ENCODE peak calls at places on chromosomes 1 and 21, in seven cellular contexts. H, G, A, W, C, T and F are unnamed samples.

GRCh38 chr1:179883739-179884138 is 1.7 kb downstream of the TOR1AIP1 start:
- DNase-seq in W (no peak), T (peak; percentile 17), C (no peak), G (peak; percentile 39), H (no peak), A (no peak), F (peak; percentile 59)

GRCh38 chr1:167601442-167602380 is 28.3 kb upstream of the RCSD1 start:
- DNase-seq in W (peak; percentile 64), C (peak; percentile 13), H (peak; percentile 83), G (peak; percentile 4), T (no peak), A (no peak), F (peak; percentile 32)

GRCh38 chr1:101520302-101520701 is 283.5 kb downstream of the S1PR1 start:
- DNase-seq in G (no peak), C (peak; percentile 45), T (peak; percentile 48), H (no peak), A (no peak), W (no peak), F (peak; percentile 3)

GRCh38 chr1:42311138-42311537 is 23.9 kb downstream of the FOXJ3 start:
- DNase-seq in W (no peak), H (no peak), A (no peak), C (no peak), T (no peak), G (no peak), F (no peak)

GRCh38 chr1:117268926-117269378 is 58.2 kb upstream of the VTCN1 start:
- DNase-seq in T (no peak), H (no peak), A (no peak), C (no peak), G (no peak), W (no peak), F (peak; percentile 62)

GRCh38 chr1:89938171-89939055 is 56.5 kb upstream of the ZNF326 start:
- DNase-seq in C (peak; percentile 58), T (no peak), A (no peak), H (no peak), W (no peak), G (no peak), F (no peak)

GRCh38 chr1:65067491-65068201 is 80.4 kb upstream of the AK4 start:
- DNase-seq in G (peak; percentile 39), C (peak; percentile 75), H (peak; percentile 94), T (peak; percentile 40), A (peak; percentile 83), W (peak; percentile 72), F (peak; percentile 87)

GRCh38 chr1:65442442-65442841 is 22.0 kb downstream of the LEPR start:
- DNase-seq in C (no peak), G (no peak), H (no peak), A (no peak), T (no peak), W (no peak), F (no peak)

GRCh38 chr1:207001492-207002245 is 30.9 kb downstream of the C1orf116 start:
- DNase-seq in G (no peak), T (no peak), C (no peak), A (no peak), H (no peak), W (no peak), F (no peak)

GRCh38 chr1:11316701-11317100 is 43.7 kb downstream of the UBIAD1 start:
- DNase-seq in C (peak; percentile 16), A (no peak), T (no peak), G (no peak), H (no peak), W (no peak), F (peak; percentile 46)

GRCh38 chr1:59340411-59341307 is 43.8 kb downstream of the FGGY start:
- DNase-seq in A (no peak), G (no peak), T (no peak), C (no peak), W (no peak), H (no peak), F (no peak)

GRCh38 chr21:18117116-18117515 is 127.5 kb upstream of the CHODL start:
- DNase-seq in G (no peak), T (no peak), W (no peak), C (no peak), A (no peak), H (no peak), F (no peak)

GRCh38 chr1:107590895-107591622 is 373.9 kb downstream of the VAV3 start:
- DNase-seq in G (no peak), T (no peak), C (no peak), W (no peak), H (no peak), A (no peak), F (no peak)

GRCh38 chr1:114648503-114648902 is 21.3 kb downstream of the DENND2C start:
- DNase-seq in G (no peak), W (no peak), T (no peak), C (no peak), H (no peak), A (no peak), F (peak; percentile 43)

GRCh38 chr1:118204648-118205047 is 19.6 kb upstream of the SPAG17 start:
- DNase-seq in A (no peak), H (no peak), G (no peak), C (peak; percentile 42), T (no peak), W (no peak), F (no peak)

GRCh38 chr1:42003433-42003832 is 84.7 kb upstream of the HIVEP3 start:
- DNase-seq in A (no peak), W (no peak), C (no peak), H (no peak), G (no peak), T (no peak), F (no peak)

GRCh38 chr1:71462247-71462646 is 381.4 kb upstream of the ZRANB2 start:
- DNase-seq in C (no peak), G (no peak), T (no peak), H (no peak), W (no peak), A (peak; percentile 80), F (peak; percentile 45)

GRCh38 chr1:220732621-220733020 is 15.5 kb upstream of the MTARC2 start:
- DNase-seq in T (no peak), W (no peak), C (no peak), H (no peak), A (no peak), G (no peak), F (no peak)

GRCh38 chr1:4689271-4689935 is 35.0 kb downstream of the AJAP1 start:
- DNase-seq in W (no peak), C (no peak), G (no peak), A (no peak), H (no peak), T (no peak), F (peak; percentile 60)

GRCh38 chr1:27153549-27153886 is 1.4 kb downstream of the SLC9A1 start:
- DNase-seq in T (no peak), H (no peak), C (no peak), A (no peak), G (no peak), W (no peak), F (no peak)

GRCh38 chr21:36841866-36842265 is 124.6 kb downstream of the HLCS start:
- DNase-seq in C (no peak), W (no peak), G (no peak), A (no peak), T (no peak), H (no peak), F (no peak)

GRCh38 chr1:219123041-219123440 is 50.6 kb upstream of the LYPLAL1 start:
- DNase-seq in C (peak; percentile 32), T (no peak), G (no peak), H (no peak), A (no peak), W (no peak), F (no peak)

GRCh38 chr1:7406641-7407546 is 364.2 kb upstream of the VAMP3 start:
- DNase-seq in H (peak; percentile 67), W (peak; percentile 30), G (no peak), A (no peak), T (no peak), C (no peak), F (peak; percentile 59)

GRCh38 chr21:44872568-44873355 is 728 bp downstream of the PTTG1IP start:
- DNase-seq in W (no peak), A (peak; percentile 36), G (no peak), C (no peak), T (no peak), H (no peak), F (peak; percentile 80)

GRCh38 chr1:226292874-226293552 is 16.0 kb downstream of the LIN9 start:
- DNase-seq in T (no peak), H (no peak), A (no peak), G (no peak), W (no peak), C (no peak), F (no peak)

GRCh38 chr1:212315907-212316306 is 30.7 kb downstream of the PPP2R5A start:
- DNase-seq in W (no peak), T (no peak), A (peak; percentile 10), H (no peak), G (no peak), C (peak; percentile 40), F (peak; percentile 35)

GRCh38 chr1:21706151-21706835 is 37.1 kb upstream of the RAP1GAP start:
- DNase-seq in H (no peak), T (no peak), W (no peak), A (no peak), C (peak; percentile 64), G (no peak), F (peak; percentile 76)

GRCh38 chr1:46816930-46817329 is 18.1 kb downstream of the CYP4B1 start:
- DNase-seq in W (no peak), G (no peak), H (peak; percentile 62), A (no peak), C (no peak), T (no peak), F (peak; percentile 8)

GRCh38 chr1:230424440-230425251 is 1.5 kb downstream of the PGBD5 start:
- DNase-seq in H (no peak), G (no peak), A (peak; percentile 66), T (peak; percentile 6), W (no peak), C (no peak), F (peak; percentile 52)

GRCh38 chr1:109089242-109090015 is 1.1 kb upstream of the TMEM167B start:
- DNase-seq in G (no peak), A (peak; percentile 71), T (peak; percentile 82), C (peak; percentile 74), H (no peak), W (no peak), F (peak; percentile 86)

GRCh38 chr1:1307261-1307907 is 346 bp downstream of the ACAP3 start:
- DNase-seq in H (no peak), C (no peak), W (no peak), T (no peak), G (no peak), A (peak; percentile 37), F (peak; percentile 89)

GRCh38 chr1:247047260-247047659 is 31.4 kb downstream of the ZNF670 start:
- DNase-seq in A (no peak), H (no peak), C (no peak), G (no peak), W (no peak), T (no peak), F (no peak)

GRCh38 chr1:229640455-229640854 is 14.4 kb downstream of the URB2 start:
- DNase-seq in T (no peak), H (peak; percentile 71), W (no peak), G (no peak), A (no peak), C (no peak), F (no peak)